ENCODE peak calls at places on chromosome 13, in nine cellular contexts. Y, W, F, D, Q, E, R, T and O are unnamed samples. For H3K36me3, the result is how much of the 10 kb centered on the place peaks cover.

GRCh38 chr13:27658569-27658968 is 36.9 kb downstream of the POLR1D start:
- DNase-seq in Y (no peak), W (peak), F (no peak), D (no peak), Q (no peak), E (no peak), R (no peak), T (no peak), O (no peak)

GRCh38 chr13:50543767-50544166 is 299.7 kb downstream of the DLEU7 start:
- DNase-seq in Y (no peak), W (peak), F (no peak), D (no peak), Q (no peak), E (no peak), R (no peak), T (no peak), O (no peak)

GRCh38 chr13:20142019-20142926 is 18.6 kb downstream of the GJA3 start:
- DNase-seq in Y (no peak), W (no peak), F (no peak), D (no peak), Q (no peak), E (no peak), R (no peak), T (no peak), O (no peak)

GRCh38 chr13:109699628-109700071 is 86.7 kb downstream of the IRS2 start:
- DNase-seq in Y (no peak), W (peak), F (no peak), D (peak), Q (no peak), E (no peak), R (no peak), T (no peak), O (no peak)

GRCh38 chr13:40442191-40442590 is 224.2 kb downstream of the FOXO1 start:
- DNase-seq in Y (no peak), W (no peak), F (no peak), D (peak), Q (no peak), E (no peak), R (no peak), T (no peak), O (no peak)

GRCh38 chr13:59464926-59465325 is 698.8 kb downstream of the DIAPH3 start:
- DNase-seq in Y (no peak), W (no peak), F (no peak), D (no peak), Q (no peak), E (no peak), R (no peak), T (no peak), O (no peak)

GRCh38 chr13:27263438-27263837 is 7.2 kb upstream of the RASL11A start:
- DNase-seq in Y (no peak), W (peak), F (no peak), D (no peak), Q (no peak), E (no peak), R (no peak), T (no peak), O (no peak)

GRCh38 chr13:49351871-49352270 is 92.0 kb downstream of the CAB39L start:
- DNase-seq in Y (no peak), W (no peak), F (no peak), D (no peak), Q (no peak), E (no peak), R (no peak), T (no peak), O (no peak)

GRCh38 chr13:79481685-79482052 is 714 bp downstream of the NDFIP2 start:
- DNase-seq in Y (peak), W (peak), F (no peak), D (no peak), Q (peak), E (no peak), R (peak), T (no peak), O (no peak)

GRCh38 chr13:47216176-47216822 is 319.4 kb upstream of the HTR2A start:
- DNase-seq in Y (no peak), W (peak), F (no peak), D (peak), Q (no peak), E (no peak), R (no peak), T (no peak), O (peak)

GRCh38 chr13:33480561-33480960 is 195.0 kb upstream of the STARD13 start:
- DNase-seq in Y (no peak), W (peak), F (no peak), D (no peak), Q (no peak), E (no peak), R (no peak), T (no peak), O (no peak)

GRCh38 chr13:76808927-76809326 is 77.3 kb downstream of the KCTD12 start:
- DNase-seq in Y (no peak), W (no peak), F (no peak), D (no peak), Q (no peak), E (no peak), R (no peak), T (no peak), O (no peak)

GRCh38 chr13:73598021-73598712 is 536.0 kb downstream of the KLF12 start:
- DNase-seq in Y (no peak), W (peak), F (no peak), D (no peak), Q (no peak), E (no peak), R (no peak), T (no peak), O (no peak)

GRCh38 chr13:63184693-63185092 is 1769.0 kb upstream of the PCDH20 start:
- DNase-seq in Y (no peak), W (peak), F (no peak), D (peak), Q (no peak), E (no peak), R (no peak), T (no peak), O (no peak)

GRCh38 chr13:31807090-31807541 is 67.8 kb downstream of the RXFP2 start:
- DNase-seq in Y (no peak), W (peak), F (peak), D (peak), Q (no peak), E (no peak), R (peak), T (no peak), O (no peak)

GRCh38 chr13:109821038-109821545 is 34.7 kb upstream of the IRS2 start:
- DNase-seq in Y (no peak), W (no peak), F (no peak), D (no peak), Q (no peak), E (no peak), R (no peak), T (no peak), O (no peak)

GRCh38 chr13:37427843-37428494 is 170.6 kb downstream of the POSTN start:
- DNase-seq in Y (no peak), W (no peak), F (no peak), D (peak), Q (no peak), E (no peak), R (no peak), T (no peak), O (no peak)

GRCh38 chr13:33114146-33114545 is 97.9 kb downstream of the KL start:
- DNase-seq in Y (no peak), W (no peak), F (no peak), D (no peak), Q (no peak), E (no peak), R (no peak), T (no peak), O (no peak)

GRCh38 chr13:108226184-108226583 is 8.0 kb downstream of the ABHD13 start:
- DNase-seq in Y (no peak), W (no peak), F (no peak), D (peak), Q (no peak), E (no peak), R (no peak), T (no peak), O (no peak)

GRCh38 chr13:74250738-74251190 is 116.6 kb upstream of the KLF12 start:
- DNase-seq in Y (no peak), W (peak), F (no peak), D (no peak), Q (no peak), E (no peak), R (no peak), T (no peak), O (no peak)

GRCh38 chr13:102983496-102983895 is 82.7 kb downstream of the SLC10A2 start:
- DNase-seq in Y (no peak), W (peak), F (no peak), D (no peak), Q (no peak), E (no peak), R (no peak), T (no peak), O (no peak)

GRCh38 chr13:26499209-26499601 is 58.3 kb upstream of the WASF3 start:
- DNase-seq in Y (no peak), W (no peak), F (no peak), D (no peak), Q (no peak), E (no peak), R (no peak), T (no peak), O (no peak)

GRCh38 chr13:41111454-41111853 is 21.1 kb downstream of the KBTBD6 start:
- DNase-seq in Y (no peak), W (peak), F (no peak), D (no peak), Q (no peak), E (no peak), R (no peak), T (no peak), O (no peak)

GRCh38 chr13:33723365-33723764 is 94.6 kb upstream of the RFC3 start:
- DNase-seq in Y (no peak), W (peak), F (no peak), D (no peak), Q (no peak), E (no peak), R (no peak), T (no peak), O (no peak)

GRCh38 chr13:32039488-32040013 is 8.0 kb downstream of the FRY start:
- DNase-seq in Y (no peak), W (peak), F (no peak), D (no peak), Q (no peak), E (no peak), R (no peak), T (no peak), O (no peak)

GRCh38 chr13:26628706-26629105 is 71.2 kb downstream of the WASF3 start:
- DNase-seq in Y (no peak), W (peak), F (no peak), D (peak), Q (no peak), E (no peak), R (no peak), T (no peak), O (no peak)

GRCh38 chr13:112062047-112062618 is 4.8 kb upstream of the SOX1 start:
- DNase-seq in Y (no peak), W (no peak), F (no peak), D (no peak), Q (no peak), E (no peak), R (no peak), T (no peak), O (no peak)

GRCh38 chr13:112061367-112062046 is 5.4 kb upstream of the SOX1 start:
- DNase-seq in Y (no peak), W (no peak), F (no peak), D (no peak), Q (no peak), E (no peak), R (no peak), T (no peak), O (no peak)

GRCh38 chr13:112063309-112063626 is 3.7 kb upstream of the SOX1 start:
- DNase-seq in Y (no peak), W (no peak), F (no peak), D (no peak), Q (no peak), E (no peak), R (no peak), T (no peak), O (no peak)

GRCh38 chr13:112063807-112064206 is 3.1 kb upstream of the SOX1 start:
- DNase-seq in Y (no peak), W (no peak), F (no peak), D (no peak), Q (no peak), E (no peak), R (no peak), T (no peak), O (no peak)

GRCh38 chr13:112062619-112063308 is 4.2 kb upstream of the SOX1 start:
- DNase-seq in Y (no peak), W (no peak), F (no peak), D (peak), Q (no peak), E (no peak), R (no peak), T (no peak), O (no peak)
- H3K36me3 ChIP-seq in Y (under half), W (under half), F (under half), D (under half), Q (under half), E (under half), R (under half), T (under half), O (under half)

GRCh38 chr13:46035066-46035465 is 17.5 kb downstream of the ZC3H13 start:
- DNase-seq in Y (no peak), W (no peak), F (no peak), D (peak), Q (no peak), E (no peak), R (no peak), T (no peak), O (no peak)
- H3K36me3 ChIP-seq in Y (under half), W (under half), F (half or more), D (under half), Q (under half), E (under half), R (under half), T (under half), O (under half)

GRCh38 chr13:98796191-98796590 is 43.7 kb upstream of the SLC15A1 start:
- DNase-seq in Y (no peak), W (no peak), F (no peak), D (no peak), Q (no peak), E (no peak), R (no peak), T (no peak), O (no peak)

GRCh38 chr13:98798849-98799645 is 46.6 kb upstream of the SLC15A1 start:
- DNase-seq in Y (no peak), W (peak), F (no peak), D (no peak), Q (no peak), E (no peak), R (no peak), T (peak), O (no peak)

GRCh38 chr13:98795220-98795619 is 42.7 kb upstream of the SLC15A1 start:
- DNase-seq in Y (no peak), W (no peak), F (no peak), D (no peak), Q (no peak), E (no peak), R (no peak), T (no peak), O (no peak)

GRCh38 chr13:98797456-98797855 is 45.0 kb upstream of the SLC15A1 start:
- DNase-seq in Y (no peak), W (no peak), F (no peak), D (no peak), Q (no peak), E (no peak), R (no peak), T (no peak), O (no peak)

DNA sequence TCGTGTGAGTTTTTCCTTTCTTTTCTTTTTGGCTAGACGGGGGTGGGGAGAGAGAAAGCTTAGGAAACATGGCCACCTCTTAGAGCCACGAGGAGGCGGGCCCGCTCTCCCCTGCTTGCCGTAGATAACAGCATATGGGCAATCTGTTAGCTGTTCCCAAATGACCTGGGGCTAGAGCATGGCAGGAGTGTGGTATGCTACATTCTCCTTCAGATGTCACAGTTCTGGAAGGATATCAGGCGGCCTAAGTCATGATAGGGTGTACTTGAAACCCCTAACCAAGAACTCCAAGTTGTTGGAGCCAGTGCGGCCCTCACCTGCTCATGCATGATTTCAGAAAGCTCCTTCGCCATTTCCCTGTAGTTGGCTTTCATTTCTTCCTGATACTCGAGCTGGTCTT is 44.3 kb upstream of the SLC15A1 start:
- DNase-seq in Y (no peak), W (no peak), F (no peak), D (peak), Q (no peak), E (no peak), R (no peak), T (no peak), O (no peak)
- H3K36me3 ChIP-seq in Y (under half), W (under half), F (half or more), D (under half), Q (under half), E (under half), R (under half), T (under half), O (under half)

DNA sequence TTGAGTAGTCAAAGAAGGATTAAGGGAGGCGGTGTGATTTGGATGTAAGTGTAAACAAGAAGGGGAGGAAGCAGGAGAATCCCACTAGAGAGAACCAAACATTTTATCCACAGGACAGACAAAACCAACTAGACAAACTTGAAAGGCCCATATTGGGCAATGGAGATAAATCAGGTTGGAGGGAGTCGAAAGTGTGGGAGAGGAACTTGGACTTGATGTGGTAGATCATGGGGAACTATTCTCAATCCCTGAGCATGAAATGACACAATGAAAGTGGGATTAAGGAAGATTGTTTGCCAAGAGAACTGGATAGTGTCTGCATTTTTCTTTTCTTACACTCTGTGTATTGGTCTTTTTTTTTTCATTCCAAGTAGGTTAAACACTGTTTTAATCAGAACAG is 17.9 kb downstream of the GPR183 start:
- DNase-seq in Y (no peak), W (no peak), F (no peak), D (no peak), Q (no peak), E (no peak), R (no peak), T (no peak), O (no peak)
- H3K36me3 ChIP-seq in Y (under half), W (under half), F (under half), D (under half), Q (under half), E (under half), R (under half), T (under half), O (under half)

DNA sequence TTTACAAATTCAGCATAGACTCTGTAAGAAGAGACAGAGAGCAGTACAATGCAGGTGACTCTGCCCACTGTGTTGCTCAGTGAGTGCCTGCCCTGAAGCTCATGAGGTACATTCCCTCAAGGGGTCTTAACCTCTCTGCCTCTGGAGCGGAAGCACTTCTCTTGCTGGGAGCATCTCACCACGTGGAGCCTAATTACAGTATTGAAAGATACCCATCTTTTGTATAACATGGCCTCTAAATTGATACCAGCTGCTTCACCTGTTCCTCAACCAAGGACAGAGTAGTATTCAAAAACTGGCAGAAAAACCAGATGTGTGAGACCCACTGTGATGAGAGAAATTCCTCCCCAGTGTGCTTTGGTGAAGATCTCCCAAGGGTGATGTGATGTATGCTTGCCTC is 77.1 kb downstream of the SACS start:
- DNase-seq in Y (no peak), W (no peak), F (no peak), D (no peak), Q (no peak), E (no peak), R (no peak), T (no peak), O (no peak)
- H3K36me3 ChIP-seq in Y (under half), W (under half), F (half or more), D (under half), Q (under half), E (under half), R (under half), T (under half), O (under half)

GRCh38 chr13:110902370-110902769 is 12.5 kb downstream of the ANKRD10 start:
- DNase-seq in Y (no peak), W (no peak), F (no peak), D (no peak), Q (no peak), E (no peak), R (no peak), T (no peak), O (no peak)
- H3K36me3 ChIP-seq in Y (under half), W (under half), F (under half), D (under half), Q (under half), E (under half), R (under half), T (under half), O (under half)

DNA sequence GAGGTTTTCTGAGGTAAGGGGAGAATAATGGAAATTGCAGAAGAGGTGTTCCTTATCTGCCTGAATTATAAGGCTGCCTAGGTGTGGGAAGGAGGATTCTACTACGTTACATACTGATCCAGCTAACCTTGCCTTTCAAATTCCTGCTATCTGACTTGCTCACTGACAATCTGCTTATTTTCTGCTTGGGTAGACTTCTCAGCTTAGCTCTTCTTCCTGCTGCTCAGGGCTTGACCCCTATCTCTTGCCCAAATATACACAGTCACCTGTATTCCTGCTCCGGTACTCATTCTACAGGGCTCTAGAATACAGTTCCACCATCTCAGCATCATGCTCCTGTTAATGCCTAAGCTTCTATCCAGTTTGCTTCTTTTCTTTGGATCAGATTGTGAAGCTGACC is 1607.6 kb downstream of the OLFM4 start:
- DNase-seq in Y (no peak), W (no peak), F (no peak), D (peak), Q (no peak), E (no peak), R (no peak), T (no peak), O (no peak)
- H3K36me3 ChIP-seq in Y (under half), W (under half), F (under half), D (under half), Q (under half), E (under half), R (under half), T (under half), O (under half)

GRCh38 chr13:21538280-21538679 is 65.7 kb downstream of the MICU2 start:
- DNase-seq in Y (no peak), W (no peak), F (no peak), D (no peak), Q (no peak), E (no peak), R (no peak), T (no peak), O (no peak)

GRCh38 chr13:21531475-21531874 is 72.4 kb upstream of the ZDHHC20 start:
- DNase-seq in Y (no peak), W (no peak), F (no peak), D (no peak), Q (no peak), E (no peak), R (no peak), T (no peak), O (no peak)

GRCh38 chr13:21537105-21537504 is 66.9 kb downstream of the MICU2 start:
- DNase-seq in Y (no peak), W (peak), F (no peak), D (no peak), Q (no peak), E (no peak), R (no peak), T (no peak), O (no peak)

GRCh38 chr13:21538753-21539152 is 65.2 kb downstream of the MICU2 start:
- DNase-seq in Y (no peak), W (no peak), F (no peak), D (no peak), Q (no peak), E (no peak), R (no peak), T (no peak), O (no peak)

GRCh38 chr13:21534760-21535159 is 69.2 kb downstream of the MICU2 start:
- DNase-seq in Y (no peak), W (no peak), F (no peak), D (no peak), Q (no peak), E (no peak), R (no peak), T (no peak), O (no peak)
- H3K36me3 ChIP-seq in Y (under half), W (under half), F (under half), D (under half), Q (under half), E (under half), R (under half), T (under half), O (under half)